ENCODE peak calls at places on chromosomes 12 and 14, in eight cellular contexts. F is fibroblast of lung, A is esophagus squamous epithelium, C is DND-41, R is epithelial cell of esophagus, Z is neuronal stem cell, K is NT2/D1, X is transverse colon. B is an unnamed sample.

GRCh38 chr12:114275937-114276785 is 129.8 kb downstream of the TBX5 start:
- DNase-seq in R (no peak), Z (no peak), F (peak; percentile 86), X (no peak), K (no peak), A (no peak), C (no peak), B (no peak)

GRCh38 chr12:78208106-78208505 is 377.4 kb downstream of the NAV3 start:
- DNase-seq in A (no peak), C (no peak), Z (no peak), K (no peak), R (peak; percentile 7), X (no peak), F (peak; percentile 67), B (no peak)

GRCh38 chr12:131095826-131096680 is 142.3 kb downstream of the ADGRD1 start:
- DNase-seq in R (no peak), X (no peak), Z (no peak), A (no peak), K (no peak), F (no peak), C (no peak), B (no peak)

GRCh38 chr12:118336123-118336522 is 36.6 kb downstream of the TAOK3 start:
- DNase-seq in K (no peak), X (no peak), R (no peak), F (no peak), A (no peak), C (no peak), Z (no peak), B (no peak)

GRCh38 chr14:58107947-58108552 is 44.0 kb downstream of the ARMH4 start:
- DNase-seq in R (peak; percentile 70), A (no peak), F (peak; percentile 64), X (peak; percentile 24), Z (peak; percentile 35), C (peak; percentile 37), K (peak; percentile 22), B (peak; percentile 55)

GRCh38 chr14:103138483-103139370 is 15.5 kb downstream of the TNFAIP2 start:
- DNase-seq in A (no peak), X (no peak), K (no peak), F (no peak), C (no peak), Z (no peak), R (no peak), B (no peak)

GRCh38 chr12:95212576-95212975 is 4.7 kb downstream of the FGD6 start:
- DNase-seq in C (no peak), X (no peak), R (peak; percentile 60), K (no peak), F (peak; percentile 48), A (no peak), Z (no peak), B (no peak)

GRCh38 chr12:96880220-96880619 is 26.8 kb upstream of the NEDD1 start:
- DNase-seq in K (no peak), A (no peak), C (no peak), Z (no peak), F (peak; percentile 67), X (no peak), R (no peak), B (no peak)

GRCh38 chr14:104201496-104201895 is 63.1 kb downstream of the KIF26A start:
- DNase-seq in R (no peak), Z (no peak), K (no peak), F (no peak), X (no peak), A (no peak), C (no peak), B (no peak)

GRCh38 chr12:31011746-31012567 is 61.7 kb upstream of the DDX11 start:
- DNase-seq in Z (no peak), F (no peak), C (no peak), R (no peak), X (no peak), A (no peak), K (no peak), B (no peak)

GRCh38 chr14:50311337-50311973 is 574 bp downstream of the L2HGDH start:
- DNase-seq in R (peak; percentile 13), K (no peak), Z (peak; percentile 45), A (no peak), X (no peak), F (no peak), C (no peak), B (no peak)

GRCh38 chr14:104998801-104999200 is 13.2 kb downstream of the CLBA1 start:
- DNase-seq in R (no peak), C (no peak), X (no peak), Z (no peak), A (no peak), F (no peak), K (no peak), B (no peak)

GRCh38 chr14:74826574-74826973 is 49.4 kb downstream of the PROX2 start:
- DNase-seq in R (peak; percentile 53), F (no peak), Z (no peak), K (no peak), C (no peak), A (no peak), X (no peak), B (no peak)

GRCh38 chr12:127998936-127999467 is 268.0 kb upstream of the TMEM132C start:
- DNase-seq in R (no peak), F (peak; percentile 74), X (no peak), K (no peak), Z (no peak), C (no peak), A (no peak), B (no peak)

GRCh38 chr14:104888489-104889373 is 23.7 kb downstream of the CEP170B start:
- DNase-seq in X (no peak), A (no peak), Z (no peak), F (no peak), C (no peak), K (no peak), R (no peak), B (no peak)

GRCh38 chr14:103898204-103898603 is 30.1 kb upstream of the TDRD9 start:
- DNase-seq in C (no peak), A (no peak), K (no peak), X (no peak), Z (no peak), F (no peak), R (peak; percentile 83), B (no peak)

GRCh38 chr12:118034429-118035193 is 18.1 kb downstream of the RFC5 start:
- DNase-seq in C (no peak), Z (no peak), R (peak; percentile 63), F (peak; percentile 55), K (no peak), X (peak; percentile 25), A (no peak), B (peak; percentile 32)

DNA sequence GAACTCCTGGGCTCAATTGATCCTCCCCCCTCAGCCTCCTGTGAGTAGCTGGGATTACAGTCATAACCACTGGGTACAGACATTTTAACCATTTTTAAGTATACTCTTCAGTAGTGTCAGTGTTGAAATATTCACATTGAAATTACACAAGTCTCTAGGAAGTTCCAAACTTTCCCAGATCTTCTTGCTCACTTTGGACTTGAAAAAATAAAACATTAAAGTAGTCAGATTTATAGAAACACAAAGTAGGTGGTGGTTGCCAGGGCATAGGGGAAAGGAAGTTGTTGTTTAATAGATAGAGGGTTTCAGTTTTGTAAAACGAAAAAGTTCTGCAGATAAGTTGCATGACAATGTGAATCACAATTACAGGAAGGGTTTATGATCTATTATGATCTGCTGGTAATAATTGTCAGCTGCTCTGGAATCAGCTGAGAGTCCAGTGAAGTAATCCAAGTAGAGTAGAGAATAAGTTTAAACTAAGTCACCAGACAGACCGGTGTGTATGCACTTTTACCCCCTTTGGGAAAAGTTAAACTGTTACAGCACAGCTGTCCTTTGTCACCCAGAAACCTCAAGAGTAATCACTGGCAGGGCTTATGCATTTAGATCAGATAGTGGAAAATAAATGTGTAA is 27.4 kb downstream of the PCNX1 start:
- DNase-seq in A (no peak), F (peak; percentile 32), R (no peak), K (no peak), Z (no peak), C (no peak), X (no peak), B (no peak)
- H3K4me3 ChIP-seq in A (no peak overlapping the region), F (no peak overlapping the region), R (no peak overlapping the region), K (no peak overlapping the region), Z (no peak overlapping the region), C (no peak overlapping the region), X (no peak overlapping the region), B (peak overlapping the region; percentile 13)

DNA sequence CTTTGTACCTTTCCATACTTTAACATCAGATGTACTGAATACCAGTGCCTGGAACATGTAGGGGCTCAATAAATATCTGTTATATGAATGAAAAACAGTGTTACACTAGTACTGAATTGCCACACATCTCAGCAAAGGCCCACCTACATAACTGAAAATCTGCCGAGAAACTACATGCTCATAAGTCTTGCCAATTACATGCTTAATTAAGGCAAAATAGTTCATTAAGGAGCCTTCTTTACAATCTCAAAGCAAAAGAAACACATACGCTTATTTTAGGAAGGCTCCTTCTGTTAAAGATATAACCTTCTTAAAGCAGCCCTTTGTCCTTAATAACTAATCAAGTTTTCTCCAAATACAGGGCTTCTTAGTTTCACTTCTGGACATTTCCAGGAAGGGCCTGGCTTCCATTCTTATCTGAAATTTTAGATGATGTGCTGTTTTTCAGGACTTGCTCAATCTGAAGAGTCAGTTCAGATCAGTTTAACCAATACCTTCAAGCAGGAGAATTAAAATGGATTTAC is 11.5 kb downstream of the LIMA1 start:
- DNase-seq in X (no peak), R (no peak), K (no peak), C (no peak), Z (no peak), F (peak; percentile 56), A (no peak), B (no peak)
- H3K4me3 ChIP-seq in X (no peak overlapping the region), R (no peak overlapping the region), K (no peak overlapping the region), C (no peak overlapping the region), Z (no peak overlapping the region), F (no peak overlapping the region), A (peak overlapping the region; percentile 19), B (no peak overlapping the region)

GRCh38 chr12:262113-262512 is 523 bp downstream of the SLC6A13 start:
- DNase-seq in C (no peak), A (no peak), Z (no peak), F (no peak), K (no peak), R (no peak), X (no peak), B (no peak)
- H3K4me3 ChIP-seq in C (no peak overlapping the region), A (no peak overlapping the region), Z (no peak overlapping the region), F (no peak overlapping the region), K (no peak overlapping the region), R (no peak overlapping the region), X (no peak overlapping the region), B (no peak overlapping the region)

GRCh38 chr12:45235087-45236025 is 19.5 kb downstream of the ANO6 start:
- DNase-seq in K (peak; percentile 36), Z (no peak), F (peak; percentile 87), C (no peak), A (no peak), X (no peak), R (peak; percentile 94), B (no peak)

GRCh38 chr12:45231515-45232145 is 15.7 kb downstream of the ANO6 start:
- DNase-seq in X (no peak), Z (no peak), R (peak; percentile 40), K (no peak), F (peak; percentile 89), A (no peak), C (no peak), B (no peak)

GRCh38 chr12:45232146-45232731 is 16.3 kb downstream of the ANO6 start:
- DNase-seq in F (peak; percentile 19), X (no peak), C (no peak), Z (no peak), A (no peak), R (peak; percentile 21), K (no peak), B (no peak)

GRCh38 chr12:45232771-45233372 is 17.0 kb downstream of the ANO6 start:
- DNase-seq in X (no peak), F (peak; percentile 99), C (no peak), Z (no peak), A (no peak), K (peak; percentile 70), R (peak; percentile 98), B (no peak)

GRCh38 chr12:45234134-45234865 is 18.4 kb downstream of the ANO6 start:
- DNase-seq in X (no peak), C (no peak), F (peak; percentile 98), R (peak; percentile 98), A (no peak), K (peak; percentile 72), Z (peak; percentile 53), B (no peak)
- H3K4me3 ChIP-seq in X (no peak overlapping the region), C (no peak overlapping the region), F (no peak overlapping the region), R (no peak overlapping the region), A (no peak overlapping the region), K (no peak overlapping the region), Z (no peak overlapping the region), B (no peak overlapping the region)

B was measured in Jurkat, Clone E6-1.